ENCODE peak calls at places on chromosomes 13 and 19, in four cellular contexts. H is K562, Y is HepG2, I is GM12878. G is an unnamed sample.

GRCh38 chr13:91142572-91142971 is 204.9 kb upstream of the MIR17HG start:
- DNase-seq in H (no peak), Y (no peak), I (no peak), G (no peak)

GRCh38 chr13:34128661-34129060 is 310.7 kb downstream of the RFC3 start:
- DNase-seq in H (no peak), Y (no peak), I (no peak), G (no peak)

GRCh38 chr19:3450796-3451411 is 29.4 kb downstream of the SMIM24 start:
- DNase-seq in H (peak), Y (peak), I (no peak), G (no peak)

GRCh38 chr13:100608906-100609305 is 20.3 kb upstream of the GGACT start:
- DNase-seq in H (peak), Y (no peak), I (peak), G (no peak)

GRCh38 chr19:51398096-51398704 is 7.8 kb upstream of the C19orf84 start:
- DNase-seq in H (peak), Y (peak), I (no peak), G (peak)

GRCh38 chr19:5822181-5822844 is 17.2 kb downstream of the FUT6 start:
- DNase-seq in H (no peak), Y (no peak), I (no peak), G (no peak)

GRCh38 chr13:34044660-34045080 is 226.7 kb downstream of the RFC3 start:
- DNase-seq in H (no peak), Y (no peak), I (no peak), G (no peak)

GRCh38 chr13:33251131-33251629 is 34.4 kb downstream of the STARD13 start:
- DNase-seq in H (no peak), Y (no peak), I (peak), G (no peak)

GRCh38 chr13:26831336-26831908 is 70.8 kb upstream of the GPR12 start:
- DNase-seq in H (no peak), Y (no peak), I (no peak), G (no peak)

GRCh38 chr13:88526186-88526852 is 855.1 kb downstream of the SLITRK5 start:
- DNase-seq in H (no peak), Y (no peak), I (no peak), G (no peak)

GRCh38 chr19:45640849-45641273 is 1.7 kb upstream of the EML2 start:
- DNase-seq in H (peak), Y (peak), I (no peak), G (peak)

GRCh38 chr19:37902668-37903067 is 3.7 kb downstream of the WDR87 start:
- DNase-seq in H (peak), Y (peak), I (no peak), G (peak)

GRCh38 chr13:21216332-21216731 is 39.9 kb downstream of the MRPL57 start:
- DNase-seq in H (no peak), Y (no peak), I (no peak), G (no peak)

GRCh38 chr13:113759525-113760137 is 605 bp downstream of the TMEM255B start:
- DNase-seq in H (no peak), Y (no peak), I (no peak), G (peak)

GRCh38 chr13:106520205-106521004 is 15.1 kb downstream of the EFNB2 start:
- DNase-seq in H (no peak), Y (no peak), I (no peak), G (no peak)

GRCh38 chr19:31943305-31943704 is 402.1 kb upstream of the ZNF507 start:
- DNase-seq in H (no peak), Y (no peak), I (no peak), G (peak)

GRCh38 chr19:11337080-11337479 is 2.4 kb downstream of the RAB3D start:
- DNase-seq in H (no peak), Y (no peak), I (no peak), G (no peak)

GRCh38 chr13:36382030-36382429 is 35.8 kb upstream of the SPART start:
- DNase-seq in H (no peak), Y (no peak), I (no peak), G (no peak)

GRCh38 chr13:26449063-26449848 is 108.2 kb upstream of the WASF3 start:
- DNase-seq in H (no peak), Y (no peak), I (no peak), G (no peak)

GRCh38 chr13:44876782-44877324 is 112.4 kb downstream of the NUFIP1 start:
- DNase-seq in H (peak), Y (no peak), I (no peak), G (no peak)

GRCh38 chr19:50896591-50897190 is 14.5 kb downstream of the KLK4 start:
- DNase-seq in H (peak), Y (peak), I (peak), G (no peak)

GRCh38 chr19:13831560-13832056 is 36.4 kb downstream of the ZSWIM4 start:
- DNase-seq in H (no peak), Y (no peak), I (no peak), G (no peak)

GRCh38 chr19:1087813-1088418 is 7.3 kb downstream of the POLR2E start:
- DNase-seq in H (no peak), Y (no peak), I (no peak), G (no peak)

GRCh38 chr13:46475586-46475991 is 77.4 kb upstream of the LRCH1 start:
- DNase-seq in H (no peak), Y (no peak), I (no peak), G (no peak)

GRCh38 chr19:10503002-10503789 is at the start of gene KEAP1:
- DNase-seq in H (peak), Y (peak), I (no peak), G (peak)

GRCh38 chr13:114099191-114099590 is 33.2 kb downstream of the RASA3 start:
- DNase-seq in H (peak), Y (peak), I (no peak), G (peak)

GRCh38 chr13:34748078-34748477 is 194.0 kb upstream of the NBEA start:
- DNase-seq in H (no peak), Y (no peak), I (no peak), G (no peak)

GRCh38 chr19:58401825-58402433 is 6.5 kb downstream of the RNF225 start:
- DNase-seq in H (no peak), Y (no peak), I (no peak), G (no peak)

GRCh38 chr13:98751397-98752110 is 918 bp downstream of the SLC15A1 start:
- DNase-seq in H (no peak), Y (no peak), I (no peak), G (peak)

GRCh38 chr19:27720155-27720554 is 1492.8 kb downstream of the UQCRFS1 start:
- DNase-seq in H (no peak), Y (no peak), I (no peak), G (no peak)

GRCh38 chr19:8399681-8400188 is 9.6 kb downstream of the RAB11B start:
- DNase-seq in H (no peak), Y (no peak), I (no peak), G (no peak)

GRCh38 chr19:3403489-3404323 is 37.3 kb downstream of the NFIC start:
- DNase-seq in H (peak), Y (peak), I (no peak), G (no peak)

GRCh38 chr19:11261902-11262839 is at the start of gene DOCK6:
- DNase-seq in H (peak), Y (no peak), I (no peak), G (peak)

GRCh38 chr13:77563110-77563509 is 27.6 kb downstream of the SCEL start:
- DNase-seq in H (no peak), Y (peak), I (no peak), G (no peak)

GRCh38 chr13:51525567-51526165 is 58.6 kb upstream of the WDFY2 start:
- DNase-seq in H (no peak), Y (no peak), I (no peak), G (no peak)

DNA sequence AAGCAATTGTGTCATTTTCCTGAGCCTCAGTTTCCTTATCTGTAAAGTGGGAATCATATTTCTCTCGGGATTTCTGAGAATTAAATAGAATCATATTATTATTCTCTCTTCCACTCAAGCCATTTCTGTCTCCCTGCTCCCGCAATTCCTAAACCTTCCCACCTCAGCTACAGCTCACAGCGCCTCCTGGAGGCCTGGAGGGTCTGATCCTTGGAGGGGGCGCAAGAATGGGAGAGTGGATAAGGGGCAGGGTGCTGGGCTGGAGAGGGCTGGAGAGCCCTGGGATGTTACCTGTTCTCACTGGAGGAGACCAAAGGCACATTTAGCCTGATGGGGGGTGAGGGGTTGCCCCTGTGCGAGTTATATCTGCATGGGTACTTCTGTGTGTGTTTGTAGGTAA is 31.1 kb upstream of the CYP2S1 start:
- DNase-seq in H (peak), Y (no peak), I (no peak), G (peak)
- TF ChIP-seq BHLHE40 in H (no peak), Y (no peak), I (no peak), G (no peak)

GRCh38 chr19:55667511-55667910 is 7.5 kb upstream of the EPN1 start:
- DNase-seq in H (no peak), Y (no peak), I (no peak), G (no peak)

GRCh38 chr19:55667958-55668357 is 7.1 kb upstream of the EPN1 start:
- DNase-seq in H (no peak), Y (no peak), I (no peak), G (no peak)

GRCh38 chr19:55668603-55669348 is 6.2 kb upstream of the EPN1 start:
- DNase-seq in H (no peak), Y (no peak), I (no peak), G (no peak)

GRCh38 chr19:55667006-55667381 is 8.0 kb upstream of the EPN1 start:
- DNase-seq in H (no peak), Y (no peak), I (no peak), G (no peak)

DNA sequence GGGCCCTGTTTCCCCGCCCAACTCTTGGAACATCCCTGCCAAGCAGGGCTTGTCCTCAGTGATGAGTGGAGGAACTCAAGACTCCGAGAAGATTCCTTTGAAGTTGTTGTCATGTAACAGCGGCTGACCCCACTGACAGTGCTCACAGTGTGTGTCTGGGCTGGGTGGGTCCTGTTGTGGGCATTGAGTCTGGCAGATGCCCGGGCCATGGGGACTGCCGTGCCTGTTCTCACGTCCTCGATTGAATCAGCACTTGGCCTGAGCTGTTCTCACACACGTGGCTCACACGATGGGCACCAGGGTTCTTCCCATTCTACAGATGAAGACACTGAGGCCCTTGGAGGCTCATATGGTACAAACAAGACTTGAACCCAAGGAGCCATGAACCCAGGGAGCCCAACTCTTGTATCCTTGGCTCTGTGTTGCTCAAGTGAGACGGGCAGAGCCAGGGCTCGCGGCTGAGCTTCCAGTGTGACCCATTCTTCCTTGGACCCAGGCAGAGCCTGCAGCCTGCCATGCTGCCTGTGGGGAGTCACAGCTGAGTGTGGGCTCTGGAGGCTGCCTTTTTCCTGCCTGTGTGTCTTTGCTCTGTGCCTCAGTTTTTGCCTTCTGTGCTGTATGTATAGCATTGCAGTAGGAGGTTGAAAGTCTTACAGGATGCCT is 8.6 kb upstream of the EPN1 start:
- DNase-seq in H (no peak), Y (no peak), I (no peak), G (no peak)
- TF ChIP-seq TARDBP in H (no peak), Y (no peak), I (no peak), G (no peak)

GRCh38 chr19:19226204-19226603 is 14.4 kb downstream of the NCAN start:
- DNase-seq in H (no peak), Y (no peak), I (no peak), G (no peak)

GRCh38 chr19:19223636-19224035 is 11.9 kb downstream of the NCAN start:
- DNase-seq in H (no peak), Y (no peak), I (no peak), G (no peak)

GRCh38 chr19:19224150-19224851 is 12.5 kb downstream of the NCAN start:
- DNase-seq in H (no peak), Y (no peak), I (no peak), G (no peak)

GRCh38 chr19:19226663-19227062 is 14.9 kb downstream of the NCAN start:
- DNase-seq in H (no peak), Y (no peak), I (no peak), G (no peak)

DNA sequence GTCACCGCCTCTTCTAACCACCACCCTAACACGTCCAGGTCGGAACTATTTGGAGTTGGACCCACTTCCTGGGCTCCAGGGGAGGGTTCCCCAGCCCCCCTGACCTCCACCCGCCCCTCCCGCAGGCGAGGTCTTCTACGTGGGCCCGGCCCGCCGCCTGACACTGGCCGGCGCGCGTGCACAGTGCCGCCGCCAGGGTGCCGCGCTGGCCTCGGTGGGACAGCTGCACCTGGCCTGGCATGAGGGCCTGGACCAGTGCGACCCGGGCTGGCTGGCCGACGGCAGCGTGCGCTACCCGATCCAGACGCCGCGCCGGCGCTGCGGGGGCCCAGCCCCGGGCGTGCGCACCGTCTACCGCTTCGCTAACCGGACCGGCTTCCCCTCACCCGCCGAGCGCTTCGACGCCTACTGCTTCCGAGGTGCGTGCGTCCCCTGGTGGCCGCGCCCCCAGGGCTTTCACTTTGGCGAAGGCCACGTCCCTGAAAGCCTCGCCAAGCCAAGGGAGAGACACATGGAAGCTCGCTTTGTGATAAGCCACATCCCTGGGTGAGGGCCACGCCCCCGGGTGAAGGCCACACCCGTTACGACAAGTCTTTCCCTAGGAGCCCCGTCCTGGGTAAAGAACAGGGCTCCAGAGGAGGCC is 13.2 kb downstream of the NCAN start:
- DNase-seq in H (peak), Y (peak), I (no peak), G (peak)
- TF ChIP-seq FOXK2 in H (peak), Y (no peak), I (no peak), G (no peak)

DNA sequence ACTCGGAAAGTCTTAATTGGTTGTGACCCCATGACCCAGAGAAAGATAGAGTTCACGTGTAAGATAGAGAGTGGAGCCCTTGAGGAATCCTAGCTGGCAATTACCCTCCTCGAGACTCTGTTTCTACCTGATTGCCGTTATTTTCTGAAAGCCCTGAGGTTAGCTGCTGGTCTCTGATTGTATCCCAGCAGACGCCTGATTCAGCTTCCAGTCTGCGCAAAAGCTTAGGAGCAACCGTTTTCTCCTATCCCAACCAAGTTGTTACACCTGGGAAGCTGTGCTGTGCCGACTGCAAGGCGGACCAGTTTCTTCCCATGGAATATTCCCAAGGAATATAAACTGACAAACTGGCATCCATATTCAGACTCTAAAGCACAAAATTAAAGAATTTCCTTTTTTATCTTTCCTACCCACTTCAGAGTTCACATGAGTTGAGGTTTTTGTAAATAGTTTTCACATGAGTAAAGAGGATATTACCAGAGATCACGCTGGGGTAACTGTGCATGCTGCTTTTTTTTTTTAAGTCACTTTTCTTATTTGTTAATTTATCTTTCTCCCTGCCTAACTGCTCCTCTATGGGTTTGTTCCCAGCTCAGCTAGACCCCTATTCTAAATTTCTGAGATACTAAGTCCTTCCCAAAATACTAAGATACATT is 1.5 kb upstream of the TRPC4 start:
- DNase-seq in H (no peak), Y (no peak), I (no peak), G (no peak)
- TF ChIP-seq BHLHE40 in H (no peak), Y (no peak), I (no peak), G (no peak)